ENCODE peak calls at places on chromosomes 2 and 18, in ten cellular contexts. Y is nephron progenitor cell, M is thyroid gland, F is cardiac fibroblast, I is GM13977, V is AG10803, W is transverse colon, E is GM20000, T is tibial artery, Q is GM06990. Z is an unnamed sample.

GRCh38 chr2:112706170-112706664 is 14.6 kb upstream of the NT5DC4 start:
- DNase-seq in M (no peak), T (no peak), W (no peak), E (peak), I (no peak), F (peak), Y (no peak), Q (peak), V (no peak), Z (no peak)

GRCh38 chr2:84486436-84487115 is 27.5 kb upstream of the SUCLG1 start:
- DNase-seq in I (no peak), Y (no peak), T (no peak), F (peak), M (peak), E (no peak), V (peak), Q (no peak), W (peak), Z (peak)

GRCh38 chr2:12702661-12703121 is 14.0 kb upstream of the TRIB2 start:
- DNase-seq in V (peak), F (peak), E (no peak), Y (no peak), T (no peak), M (no peak), I (no peak), W (no peak), Q (no peak), Z (peak)

GRCh38 chr2:45046786-45047185 is 37.5 kb upstream of the SIX2 start:
- DNase-seq in M (no peak), Y (no peak), F (peak), E (no peak), V (peak), I (no peak), W (no peak), T (no peak), Q (no peak), Z (no peak)

GRCh38 chr2:11701831-11702301 is 31.9 kb upstream of the NTSR2 start:
- DNase-seq in Y (no peak), T (peak), V (no peak), I (no peak), F (no peak), M (no peak), Q (no peak), W (peak), E (no peak), Z (no peak)

GRCh38 chr2:11562011-11562410 is 28.2 kb downstream of the GREB1 start:
- DNase-seq in W (no peak), E (no peak), V (no peak), M (no peak), Y (no peak), I (no peak), T (no peak), F (no peak), Q (no peak), Z (no peak)

GRCh38 chr2:237864030-237864931 is 4.9 kb downstream of the RAMP1 start:
- DNase-seq in I (no peak), V (no peak), Q (no peak), E (no peak), M (no peak), W (no peak), T (peak), Y (no peak), F (no peak), Z (peak)

GRCh38 chr18:40841473-40841872 is 1113.6 kb upstream of the PIK3C3 start:
- DNase-seq in F (peak), E (no peak), Y (no peak), M (no peak), I (no peak), T (no peak), V (peak), W (no peak), Q (no peak), Z (no peak)

GRCh38 chr2:44902767-44903166 is 38.7 kb upstream of the SIX3 start:
- DNase-seq in F (no peak), I (no peak), Q (no peak), T (no peak), M (no peak), V (no peak), E (no peak), Y (no peak), W (no peak), Z (no peak)

GRCh38 chr2:49131801-49132200 is 22.5 kb downstream of the FSHR start:
- DNase-seq in Q (no peak), E (no peak), I (no peak), T (no peak), M (no peak), V (no peak), F (no peak), Y (no peak), W (no peak), Z (no peak)

GRCh38 chr2:201887851-201888451 is 81.6 kb downstream of the CDK15 start:
- DNase-seq in F (no peak), M (no peak), V (peak), Q (no peak), E (no peak), I (no peak), Y (no peak), T (no peak), W (no peak), Z (no peak)

GRCh38 chr2:207254526-207255464 is 89.0 kb upstream of the KLF7 start:
- DNase-seq in M (no peak), F (peak), I (no peak), E (no peak), V (peak), Q (no peak), Y (no peak), T (no peak), W (no peak), Z (no peak)

GRCh38 chr2:14902953-14903352 is 270.4 kb downstream of the LRATD1 start:
- DNase-seq in Y (no peak), E (no peak), W (no peak), V (peak), Q (no peak), F (no peak), M (no peak), I (no peak), T (no peak), Z (no peak)

GRCh38 chr2:233418052-233418760 is 63.9 kb downstream of the DGKD start:
- DNase-seq in Y (no peak), M (peak), Q (no peak), V (no peak), W (no peak), F (no peak), E (no peak), I (no peak), T (peak), Z (no peak)
- TF ChIP-seq CTCF in Y (no peak), M (no peak), Q (peak), V (no peak), W (no peak), F (no peak), E (no peak), I (no peak), T (no peak), Z (no peak)

DNA sequence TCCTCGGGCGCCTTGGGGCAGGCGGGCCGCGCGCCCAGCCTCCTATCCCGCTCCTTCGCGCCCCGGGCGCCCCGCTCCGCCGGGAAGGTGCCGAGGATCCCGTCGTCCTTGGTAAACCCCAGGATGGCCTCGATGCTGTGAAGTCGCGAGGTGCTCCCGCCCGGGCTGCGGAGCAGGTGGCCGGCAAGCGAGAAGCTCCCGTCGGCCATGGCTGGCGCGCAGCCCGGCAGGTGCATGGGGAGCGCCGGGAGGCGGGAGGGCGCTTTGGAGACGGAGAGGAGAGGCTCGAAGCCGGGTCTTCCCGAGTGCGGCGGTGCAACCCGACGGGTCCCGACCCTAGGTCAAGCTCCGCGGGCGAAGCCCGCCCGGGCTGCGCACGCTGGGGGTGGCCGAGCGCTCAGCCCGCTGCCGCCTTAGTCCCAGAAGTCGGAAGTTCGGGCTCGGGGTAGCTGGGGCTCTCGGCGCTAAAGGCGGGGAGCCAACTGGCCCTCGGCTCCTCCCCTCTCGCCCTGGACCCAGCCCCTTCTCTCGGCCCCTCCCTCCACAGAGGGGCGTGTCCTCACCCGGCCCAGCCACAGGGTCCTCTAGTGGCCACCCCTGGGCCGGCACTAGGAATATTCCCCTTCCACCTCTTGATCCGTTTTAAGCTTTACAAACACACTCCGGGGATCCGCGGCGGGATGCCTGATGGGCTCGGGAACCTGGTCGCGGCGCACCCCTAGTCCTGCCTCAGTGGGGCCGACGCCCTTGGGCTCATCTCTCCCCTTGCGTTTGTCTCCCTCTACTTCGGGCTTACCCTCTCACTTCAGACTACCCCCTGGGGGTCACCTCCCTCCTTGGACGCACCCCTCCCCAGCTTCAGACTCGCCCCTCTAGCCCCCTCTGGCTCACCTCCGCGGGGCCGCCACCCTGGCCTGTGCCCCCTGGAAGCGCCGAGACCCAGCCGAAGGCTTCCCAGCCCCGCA is at the start of gene RAX:
- DNase-seq in F (no peak), T (no peak), M (peak), E (peak), W (no peak), V (no peak), I (peak), Q (no peak), Y (peak), Z (peak)
- TF ChIP-seq CTCF in F (peak), T (no peak), M (no peak), E (peak), W (no peak), V (no peak), I (no peak), Q (peak), Y (peak), Z (peak)

GRCh38 chr2:9095690-9096089 is 92.2 kb upstream of the MBOAT2 start:
- DNase-seq in I (peak), W (peak), Y (peak), T (peak), E (no peak), M (peak), Q (no peak), F (peak), V (peak), Z (peak)
- TF ChIP-seq CTCF in I (peak), W (peak), Y (no peak), T (no peak), E (no peak), M (no peak), Q (no peak), F (peak), V (peak), Z (no peak)

DNA sequence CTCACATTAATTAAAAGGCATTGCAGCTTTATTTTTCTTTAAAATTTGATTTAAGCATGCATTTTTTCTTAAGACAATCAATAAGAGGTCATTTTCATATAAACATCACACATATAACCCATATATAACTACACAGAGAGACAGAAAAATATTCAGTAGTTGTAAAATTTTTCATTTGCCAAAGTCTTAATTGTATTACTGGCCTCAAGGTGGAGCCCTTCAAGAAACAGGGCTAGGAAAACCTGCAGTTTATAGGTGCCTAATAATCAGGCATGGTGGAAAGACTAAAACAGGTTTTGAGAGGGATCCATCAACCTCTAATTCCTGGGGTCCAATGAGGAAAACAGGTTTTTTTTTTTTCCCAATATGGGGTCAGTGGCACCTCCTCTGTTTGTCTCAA is 71.3 kb upstream of the ZNF804A start:
- DNase-seq in Y (no peak), Q (no peak), M (no peak), I (no peak), W (no peak), V (no peak), F (no peak), T (no peak), E (no peak), Z (no peak)
- TF ChIP-seq CTCF in Y (no peak), Q (peak), M (no peak), I (peak), W (no peak), V (no peak), F (no peak), T (no peak), E (no peak), Z (no peak)

GRCh38 chr18:3481696-3482210 is 31.8 kb downstream of the TGIF1 start:
- DNase-seq in M (no peak), W (peak), V (peak), F (peak), Q (no peak), I (peak), T (no peak), E (peak), Y (no peak), Z (no peak)
- TF ChIP-seq CTCF in M (no peak), W (no peak), V (peak), F (peak), Q (peak), I (peak), T (peak), E (peak), Y (peak), Z (peak)

GRCh38 chr18:32349728-32350395 is 120.8 kb downstream of the GAREM1 start:
- DNase-seq in F (peak), T (peak), I (no peak), V (peak), Q (no peak), W (peak), M (peak), Y (no peak), E (no peak), Z (peak)
- TF ChIP-seq CTCF in F (no peak), T (no peak), I (no peak), V (no peak), Q (no peak), W (no peak), M (no peak), Y (no peak), E (no peak), Z (no peak)

GRCh38 chr18:49098386-49098785 is 147.6 kb upstream of the SMAD7 start:
- DNase-seq in T (no peak), W (no peak), I (no peak), Y (no peak), V (no peak), F (no peak), Q (no peak), E (no peak), M (peak), Z (no peak)

GRCh38 chr18:49094979-49095632 is 144.3 kb upstream of the SMAD7 start:
- DNase-seq in W (no peak), M (no peak), I (no peak), T (no peak), F (peak), Q (no peak), V (peak), Y (no peak), E (no peak), Z (no peak)

GRCh38 chr18:49094136-49094535 is 143.4 kb upstream of the SMAD7 start:
- DNase-seq in E (no peak), M (no peak), V (peak), I (no peak), Q (no peak), T (peak), F (peak), W (no peak), Y (no peak), Z (peak)

GRCh38 chr18:49100226-49100968 is 149.6 kb upstream of the SMAD7 start:
- DNase-seq in I (no peak), M (no peak), Q (no peak), Y (no peak), V (peak), E (no peak), W (no peak), T (no peak), F (no peak), Z (no peak)

GRCh38 chr18:49096021-49096420 is 145.3 kb upstream of the SMAD7 start:
- DNase-seq in I (no peak), T (no peak), V (no peak), F (no peak), Q (no peak), W (no peak), E (no peak), M (no peak), Y (no peak), Z (no peak)
- TF ChIP-seq CTCF in I (no peak), T (no peak), V (no peak), F (no peak), Q (peak), W (no peak), E (no peak), M (no peak), Y (no peak), Z (no peak)

GRCh38 chr2:19355416-19355821 is 3.0 kb downstream of the OSR1 start:
- DNase-seq in F (no peak), W (no peak), T (no peak), V (no peak), E (peak), I (peak), Y (no peak), M (no peak), Q (no peak), Z (no peak)

GRCh38 chr2:19353721-19354050 is 4.7 kb downstream of the OSR1 start:
- DNase-seq in T (no peak), M (no peak), Y (no peak), Q (no peak), W (no peak), E (no peak), V (no peak), I (peak), F (no peak), Z (no peak)

GRCh38 chr2:19355931-19356544 is 2.4 kb downstream of the OSR1 start:
- DNase-seq in F (peak), M (no peak), T (no peak), Y (peak), W (no peak), I (peak), Q (no peak), V (no peak), E (peak), Z (no peak)

GRCh38 chr2:19352946-19353720 is 5.3 kb downstream of the OSR1 start:
- DNase-seq in Y (no peak), W (no peak), Q (no peak), T (no peak), F (no peak), I (peak), E (no peak), V (no peak), M (no peak), Z (no peak)

DNA sequence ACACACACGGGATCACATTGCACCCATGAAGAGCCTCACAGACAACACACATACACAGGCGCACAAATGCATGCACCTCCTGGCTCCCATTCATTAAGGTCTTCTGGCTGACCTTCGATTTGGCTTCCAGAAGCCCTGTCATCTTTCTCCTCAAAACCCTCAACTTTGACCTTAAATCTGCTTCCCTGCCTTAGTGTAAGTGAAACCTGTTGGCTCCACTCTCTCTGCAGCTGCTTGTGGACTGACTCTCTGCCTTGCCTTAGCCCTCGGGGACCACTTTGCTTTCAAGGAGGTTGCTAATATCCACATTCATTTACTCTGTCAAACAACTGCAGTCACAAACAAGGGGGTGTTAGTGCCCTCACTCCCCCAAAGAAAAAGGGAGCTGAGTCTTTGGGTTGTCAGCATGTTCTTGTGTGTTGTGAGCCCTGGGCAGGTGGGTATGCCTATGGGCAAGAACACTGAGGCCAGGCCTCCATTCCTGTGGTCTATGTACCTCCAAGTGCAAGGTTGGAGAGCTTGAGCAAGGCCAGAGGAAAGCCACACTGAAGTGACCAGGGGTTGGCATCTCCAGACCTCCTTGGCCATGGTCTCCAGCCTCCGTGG is 3.9 kb downstream of the OSR1 start:
- DNase-seq in E (peak), Q (no peak), T (no peak), F (peak), W (no peak), M (no peak), I (peak), V (no peak), Y (no peak), Z (no peak)
- TF ChIP-seq CTCF in E (no peak), Q (no peak), T (no peak), F (no peak), W (no peak), M (no peak), I (no peak), V (no peak), Y (no peak), Z (no peak)

GRCh38 chr18:36409779-36410178 is 112.3 kb downstream of the FHOD3 start:
- DNase-seq in E (no peak), Q (no peak), F (no peak), W (no peak), M (no peak), Y (no peak), I (no peak), T (no peak), V (no peak), Z (no peak)

GRCh38 chr18:36410346-36410745 is 112.8 kb downstream of the FHOD3 start:
- DNase-seq in V (no peak), F (no peak), M (no peak), W (no peak), E (no peak), Y (no peak), I (no peak), T (no peak), Q (no peak), Z (no peak)

GRCh38 chr18:36415606-36416005 is 118.1 kb downstream of the FHOD3 start:
- DNase-seq in W (no peak), Y (no peak), F (peak), M (no peak), V (peak), E (no peak), T (no peak), I (no peak), Q (no peak), Z (no peak)

GRCh38 chr18:36411745-36412168 is 114.2 kb downstream of the FHOD3 start:
- DNase-seq in T (no peak), V (no peak), Q (no peak), I (no peak), W (no peak), Y (peak), M (no peak), F (peak), E (peak), Z (no peak)

DNA sequence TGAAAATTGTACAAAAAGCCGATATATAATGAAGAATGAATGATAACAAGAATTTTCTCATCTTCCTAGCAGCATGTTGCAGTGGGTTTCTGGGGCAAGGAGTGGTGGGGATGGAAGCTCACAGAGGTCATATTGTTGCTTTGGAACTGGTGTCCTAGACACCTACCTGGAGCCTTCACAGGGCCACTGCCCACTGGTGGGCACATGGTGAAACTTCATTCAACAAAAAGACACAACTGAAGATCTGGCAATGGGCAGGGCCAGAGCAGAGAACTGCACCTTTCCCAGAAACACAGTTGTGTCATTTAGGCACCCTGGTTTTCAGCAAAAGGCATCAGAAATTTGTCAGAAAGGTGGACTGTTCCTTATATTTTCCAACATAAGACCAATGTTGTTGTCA is 115.3 kb downstream of the FHOD3 start:
- DNase-seq in E (peak), T (no peak), I (no peak), Y (no peak), Q (no peak), F (peak), W (no peak), M (peak), V (no peak), Z (no peak)
- TF ChIP-seq CTCF in E (no peak), T (peak), I (peak), Y (peak), Q (peak), F (peak), W (peak), M (peak), V (peak), Z (peak)

Z was measured in body of pancreas.